ENCODE peak calls at places on chromosome 9, in five cellular contexts. Y, V, K, N and T are unnamed samples.

GRCh38 chr9:84137968-84138367 is 157.4 kb downstream of the RMI1 start:
- DNase-seq in Y (no peak), V (no peak), K (no peak), N (no peak), T (no peak)

GRCh38 chr9:89529243-89530030 is 31.5 kb upstream of the SEMA4D start:
- DNase-seq in Y (no peak), V (no peak), K (no peak), N (no peak), T (no peak)

GRCh38 chr9:95091574-95091970 is 225.9 kb downstream of the FANCC start:
- DNase-seq in Y (no peak), V (no peak), K (no peak), N (no peak), T (no peak)

GRCh38 chr9:124906966-124907365 is 33.9 kb downstream of the GOLGA1 start:
- DNase-seq in Y (no peak), V (no peak), K (no peak), N (no peak), T (no peak)

GRCh38 chr9:1837453-1838084 is 177.6 kb upstream of the SMARCA2 start:
- DNase-seq in Y (peak), V (peak), K (no peak), N (peak), T (no peak)

GRCh38 chr9:126519660-126520425 is 93.9 kb upstream of the LMX1B start:
- DNase-seq in Y (no peak), V (no peak), K (no peak), N (no peak), T (no peak)

GRCh38 chr9:106025449-106025848 is 331.1 kb downstream of the TMEM38B start:
- DNase-seq in Y (no peak), V (no peak), K (no peak), N (no peak), T (no peak)

GRCh38 chr9:123954518-123954917 is 24.6 kb upstream of the DENND1A start:
- DNase-seq in Y (no peak), V (no peak), K (no peak), N (no peak), T (no peak)

GRCh38 chr9:87342743-87343142 is 154.9 kb upstream of the DAPK1 start:
- DNase-seq in Y (no peak), V (no peak), K (no peak), N (no peak), T (no peak)

GRCh38 chr9:124861342-124862229 is at the start of the genes ARPC5L and RPL35:
- DNase-seq in Y (peak), V (peak), K (peak), N (peak), T (no peak)

GRCh38 chr9:133632806-133633680 is 3.1 kb upstream of the DBH start:
- DNase-seq in Y (no peak), V (no peak), K (no peak), N (no peak), T (no peak)

GRCh38 chr9:89422151-89422918 is 75.6 kb downstream of the SEMA4D start:
- DNase-seq in Y (no peak), V (no peak), K (no peak), N (no peak), T (no peak)

GRCh38 chr9:98218562-98219363 is 26.3 kb upstream of the CORO2A start:
- DNase-seq in Y (no peak), V (no peak), K (no peak), N (no peak), T (no peak)

GRCh38 chr9:89719202-89719601 is 114.4 kb downstream of the GADD45G start:
- DNase-seq in Y (no peak), V (no peak), K (no peak), N (no peak), T (no peak)

GRCh38 chr9:135152608-135153337 is 65.3 kb downstream of the OLFM1 start:
- DNase-seq in Y (no peak), V (no peak), K (peak), N (no peak), T (no peak)

GRCh38 chr9:95552814-95553546 is 36.2 kb upstream of the PTCH1 start:
- DNase-seq in Y (no peak), V (no peak), K (no peak), N (no peak), T (no peak)

GRCh38 chr9:14993891-14994554 is 83.8 kb upstream of the FREM1 start:
- DNase-seq in Y (no peak), V (no peak), K (no peak), N (no peak), T (no peak)

GRCh38 chr9:97895695-97896332 is 26.5 kb downstream of the TRMO start:
- DNase-seq in Y (no peak), V (no peak), K (peak), N (no peak), T (no peak)

GRCh38 chr9:97990259-97990658 is 7.1 kb downstream of the ANP32B start:
- DNase-seq in Y (no peak), V (no peak), K (no peak), N (no peak), T (no peak)

GRCh38 chr9:4796988-4797956 is 4.5 kb downstream of the RCL1 start:
- DNase-seq in Y (no peak), V (no peak), K (peak), N (no peak), T (no peak)

GRCh38 chr9:71644819-71645362 is 123.4 kb downstream of the CEMIP2 start:
- DNase-seq in Y (no peak), V (no peak), K (no peak), N (no peak), T (no peak)

GRCh38 chr9:93479726-93480125 is 26.3 kb upstream of the FAM120AOS start:
- DNase-seq in Y (no peak), V (no peak), K (no peak), N (no peak), T (no peak)

GRCh38 chr9:6575324-6575758 is 70.2 kb downstream of the GLDC start:
- DNase-seq in Y (peak), V (no peak), K (no peak), N (no peak), T (no peak)

GRCh38 chr9:78909566-78909965 is 612.6 kb downstream of the PSAT1 start:
- DNase-seq in Y (no peak), V (no peak), K (no peak), N (no peak), T (no peak)

GRCh38 chr9:19154135-19154612 is 26.9 kb upstream of the PLIN2 start:
- DNase-seq in Y (no peak), V (peak), K (no peak), N (no peak), T (peak)

GRCh38 chr9:127899200-127899943 is at the start of gene ST6GALNAC6:
- DNase-seq in Y (peak), V (no peak), K (no peak), N (peak), T (no peak)

GRCh38 chr9:91037511-91038482 is 236.2 kb downstream of the SYK start:
- DNase-seq in Y (peak), V (peak), K (peak), N (no peak), T (peak)

GRCh38 chr9:6068983-6069382 is 53.6 kb upstream of the RANBP6 start:
- DNase-seq in Y (no peak), V (no peak), K (no peak), N (peak), T (no peak)

GRCh38 chr9:79621916-79622575 is 50.3 kb downstream of the TLE4 start:
- DNase-seq in Y (no peak), V (no peak), K (no peak), N (no peak), T (no peak)

GRCh38 chr9:123311250-123311753 is 42.9 kb upstream of the STRBP start:
- DNase-seq in Y (no peak), V (no peak), K (no peak), N (no peak), T (no peak)

GRCh38 chr9:132834343-132834742 is 43.7 kb downstream of the AK8 start:
- DNase-seq in Y (no peak), V (no peak), K (no peak), N (no peak), T (no peak)

DNA sequence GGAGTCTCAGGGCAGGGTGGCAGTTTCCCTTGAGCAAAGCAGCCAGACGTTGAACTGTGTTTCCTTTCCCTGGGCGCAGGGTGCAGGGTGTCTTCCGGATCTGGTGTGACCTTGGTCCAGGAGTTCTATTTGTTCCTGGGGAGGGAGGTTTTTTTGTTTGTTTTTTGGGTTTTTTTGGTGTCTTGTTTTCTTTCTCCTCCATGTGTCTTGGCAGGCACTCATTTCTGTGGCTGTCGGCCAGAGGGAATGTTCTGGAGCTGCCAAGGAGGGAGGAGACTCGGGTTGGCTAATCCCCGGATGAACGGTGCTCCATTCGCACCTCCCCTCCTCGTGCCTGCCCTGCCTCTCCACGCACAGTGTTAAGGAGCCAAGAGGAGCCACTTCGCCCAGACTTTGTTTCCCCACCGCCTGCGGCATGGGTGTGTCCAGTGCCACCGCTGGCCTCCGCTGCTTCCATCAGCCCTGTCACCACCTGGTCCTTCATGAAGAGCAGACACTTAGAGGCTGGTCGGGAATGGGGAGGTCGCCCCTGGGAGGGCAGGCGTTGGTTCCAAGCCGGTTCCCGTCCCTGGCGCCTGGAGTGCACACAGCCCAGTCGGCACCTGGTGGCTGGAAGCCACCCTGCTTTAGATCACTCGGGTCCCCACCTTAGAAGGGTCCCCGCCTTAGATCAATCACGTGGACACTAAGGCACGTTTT is 3.5 kb upstream of the PHYHD1 start:
- DNase-seq in Y (peak), V (peak), K (no peak), N (no peak), T (no peak)
- TF ChIP-seq POLR2A in Y (no peak), V (no peak), K (no peak), N (no peak), T (no peak)

GRCh38 chr9:22171691-22172090 is 162.6 kb upstream of the CDKN2B start:
- DNase-seq in Y (no peak), V (no peak), K (no peak), N (no peak), T (no peak)
- TF ChIP-seq POLR2AphosphoS5 in Y (no peak), V (no peak), K (no peak), N (no peak), T (no peak)

DNA sequence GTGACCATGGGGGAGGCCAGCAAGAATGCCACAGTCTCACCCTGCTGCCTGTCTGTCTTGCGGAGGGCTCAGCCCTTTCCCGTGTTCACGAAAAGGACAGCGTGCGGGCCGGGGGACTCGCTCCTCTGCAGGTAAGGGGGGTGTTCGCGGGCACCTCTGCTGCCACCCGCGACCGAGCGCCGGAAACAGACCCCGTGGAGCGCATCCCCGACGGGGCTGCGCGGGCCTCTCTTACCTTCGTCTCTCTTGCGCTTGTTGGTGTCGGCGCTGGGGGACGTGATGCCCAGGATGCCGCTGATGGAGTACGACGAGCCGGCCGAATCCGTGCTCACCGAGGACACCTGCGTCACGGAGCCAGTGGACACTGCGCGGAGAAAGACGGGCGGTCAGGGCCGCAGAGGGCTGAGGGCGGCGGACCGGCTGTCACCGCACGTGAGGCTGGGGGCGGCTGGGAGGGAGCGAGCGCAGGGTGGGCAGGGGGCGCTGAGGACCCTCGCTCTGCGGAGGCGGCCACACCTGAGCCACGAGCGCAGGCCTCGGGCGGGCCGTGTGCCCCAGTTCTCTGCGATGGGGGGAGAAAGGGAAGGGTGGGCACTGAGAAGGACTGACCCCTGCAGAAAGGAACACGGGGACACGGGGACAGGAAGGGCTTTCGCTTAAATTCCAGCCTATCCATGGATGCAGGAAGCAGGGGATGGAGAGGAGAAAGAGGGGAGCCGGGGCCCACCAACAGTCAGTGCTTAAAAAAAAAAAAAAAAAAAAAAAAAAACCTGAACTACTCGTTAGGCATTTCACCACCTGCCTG is 31.5 kb downstream of the PAX5 start:
- DNase-seq in Y (no peak), V (no peak), K (no peak), N (no peak), T (no peak)
- TF ChIP-seq POLR2A in Y (no peak), V (no peak), K (no peak), N (no peak), T (no peak)

GRCh38 chr9:136719212-136719880 is 7.0 kb downstream of the DIPK1B start:
- DNase-seq in Y (no peak), V (no peak), K (no peak), N (no peak), T (no peak)
- TF ChIP-seq POLR2AphosphoS5 in Y (no peak), V (no peak), K (no peak), N (no peak), T (no peak)

DNA sequence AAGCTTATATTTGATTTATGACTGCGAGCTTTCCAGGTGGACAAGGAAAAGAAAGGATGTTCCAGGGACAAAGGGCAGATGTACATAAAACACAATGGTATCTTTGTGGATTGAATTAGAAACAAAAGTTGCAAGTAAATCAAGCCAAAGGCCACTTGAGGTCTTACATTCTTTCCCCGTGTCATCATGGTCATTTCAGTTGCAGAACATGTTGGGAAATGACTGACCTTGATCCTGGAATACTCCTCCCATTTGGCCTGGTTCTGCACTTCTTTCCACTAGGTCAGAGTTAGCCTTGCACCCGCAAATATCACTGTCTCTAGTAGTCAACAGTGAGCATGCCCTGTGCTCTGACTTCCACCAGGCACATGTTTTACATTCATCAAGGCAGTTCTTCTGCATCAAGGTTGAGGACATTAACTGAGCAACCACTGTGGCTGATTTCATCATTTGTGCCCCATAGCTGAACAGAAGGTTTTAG is 1161.6 kb upstream of the DMAC1 start:
- DNase-seq in Y (peak), V (no peak), K (no peak), N (no peak), T (peak)
- TF ChIP-seq POLR2A in Y (no peak), V (no peak), K (no peak), N (no peak), T (no peak)

GRCh38 chr9:131707677-131708612 is 31.9 kb downstream of the RAPGEF1 start:
- DNase-seq in Y (peak), V (no peak), K (no peak), N (no peak), T (no peak)
- TF ChIP-seq POLR2AphosphoS5 in Y (no peak), V (no peak), K (no peak), N (no peak), T (peak)

GRCh38 chr9:96566401-96567202 is 53.0 kb downstream of the CDC14B start:
- DNase-seq in Y (peak), V (peak), K (peak), N (peak), T (no peak)
- TF ChIP-seq POLR2A in Y (peak), V (no peak), K (no peak), N (peak), T (no peak)